ENCODE peak calls at places on chromosome 13, in eight cellular contexts. X, B, S, A, T, C, F and I are unnamed samples.

GRCh38 chr13:102960959-102961358 is 105.3 kb downstream of the SLC10A2 start:
- DNase-seq in X (no peak), B (no peak), S (no peak), A (no peak), T (no peak), C (no peak), F (no peak), I (no peak)

GRCh38 chr13:113937497-113938140 is 36.3 kb downstream of the C13orf46 start:
- DNase-seq in X (no peak), B (no peak), S (no peak), A (no peak), T (no peak), C (no peak), F (no peak), I (no peak)

GRCh38 chr13:34967851-34968562 is 25.9 kb downstream of the NBEA start:
- DNase-seq in X (no peak), B (no peak), S (peak; percentile 90), A (no peak), T (no peak), C (no peak), F (no peak), I (no peak)

GRCh38 chr13:34372581-34372980 is 554.6 kb downstream of the RFC3 start:
- DNase-seq in X (no peak), B (no peak), S (no peak), A (no peak), T (no peak), C (no peak), F (no peak), I (no peak)

GRCh38 chr13:45769072-45769471 is 67.0 kb downstream of the CBY2 start:
- DNase-seq in X (no peak), B (no peak), S (no peak), A (no peak), T (no peak), C (no peak), F (no peak), I (no peak)

GRCh38 chr13:46593403-46593802 is 40.4 kb downstream of the LRCH1 start:
- DNase-seq in X (no peak), B (no peak), S (no peak), A (no peak), T (no peak), C (no peak), F (no peak), I (peak; percentile 4)

GRCh38 chr13:23623394-23623793 is 53.2 kb downstream of the TNFRSF19 start:
- DNase-seq in X (no peak), B (no peak), S (no peak), A (no peak), T (no peak), C (no peak), F (no peak), I (no peak)

GRCh38 chr13:24050292-24050711 is 110.2 kb upstream of the SPATA13 start:
- DNase-seq in X (no peak), B (peak; percentile 76), S (no peak), A (peak; percentile 36), T (no peak), C (no peak), F (peak; percentile 36), I (no peak)

GRCh38 chr13:95256086-95256485 is 45.2 kb downstream of the ABCC4 start:
- DNase-seq in X (no peak), B (peak; percentile 76), S (no peak), A (no peak), T (no peak), C (no peak), F (no peak), I (no peak)

GRCh38 chr13:106151056-106151699 is 384.3 kb downstream of the EFNB2 start:
- DNase-seq in X (peak; percentile 61), B (peak; percentile 94), S (no peak), A (no peak), T (peak; percentile 35), C (no peak), F (no peak), I (no peak)

GRCh38 chr13:77168232-77168631 is 141.3 kb upstream of the FBXL3 start:
- DNase-seq in X (no peak), B (no peak), S (no peak), A (no peak), T (no peak), C (no peak), F (no peak), I (no peak)

GRCh38 chr13:99974939-99975561 is 3.5 kb upstream of the ZIC5 start:
- DNase-seq in X (peak; percentile 39), B (no peak), S (no peak), A (no peak), T (no peak), C (no peak), F (no peak), I (no peak)